ENCODE peak calls at places on chromosomes 12 and 14, in five cellular contexts. H is stomach, C is ovary, P is upper lobe of left lung, T is prostate gland. N is an unnamed sample.
A peak's percentile ranks its signal among the peaks of the same experiment; 100 is the strongest.

GRCh38 chr14:36227802-36228201 is 51.3 kb upstream of the PTCSC3 start:
- DNase-seq in H (peak; percentile 37), C (no peak), P (no peak), T (no peak), N (no peak)

GRCh38 chr12:105836235-105836634 is 302.5 kb downstream of the NUAK1 start:
- DNase-seq in H (no peak), C (no peak), P (no peak), T (no peak), N (no peak)

GRCh38 chr12:119949594-119949993 is 39.4 kb upstream of the BICDL1 start:
- DNase-seq in H (no peak), C (no peak), P (no peak), T (no peak), N (no peak)

GRCh38 chr12:57467212-57467874 is 7.8 kb downstream of the GLI1 start:
- DNase-seq in H (no peak), C (no peak), P (no peak), T (no peak), N (no peak)

GRCh38 chr14:89186850-89187376 is 230.1 kb downstream of the FOXN3 start:
- DNase-seq in H (no peak), C (peak; percentile 53), P (no peak), T (no peak), N (peak; percentile 44)

GRCh38 chr12:56932146-56932545 is 2.1 kb downstream of the SDR9C7 start:
- DNase-seq in H (no peak), C (no peak), P (no peak), T (no peak), N (no peak)

GRCh38 chr12:7951671-7952070 is 15.7 kb upstream of the SLC2A3 start:
- DNase-seq in H (no peak), C (peak; percentile 1), P (no peak), T (no peak), N (no peak)

GRCh38 chr12:92393504-92393903 is 247.9 kb upstream of the BTG1 start:
- DNase-seq in H (no peak), C (no peak), P (no peak), T (no peak), N (peak; percentile 18)

GRCh38 chr14:54857830-54858269 is 44.8 kb downstream of the GCH1 start:
- DNase-seq in H (no peak), C (no peak), P (no peak), T (no peak), N (no peak)

GRCh38 chr12:52952082-52952801 is 3.3 kb downstream of the KRT18 start:
- DNase-seq in H (peak; percentile 80), C (no peak), P (peak; percentile 65), T (peak; percentile 63), N (peak; percentile 60)

GRCh38 chr12:2877959-2878732 is 1.1 kb downstream of the RHNO1 start:
- DNase-seq in H (no peak), C (no peak), P (no peak), T (no peak), N (no peak)

GRCh38 chr14:103118019-103118662 is 5.1 kb upstream of the TNFAIP2 start:
- DNase-seq in H (no peak), C (peak; percentile 77), P (peak; percentile 90), T (no peak), N (peak; percentile 85)

GRCh38 chr12:84983289-84983688 is 52.8 kb downstream of the TSPAN19 start:
- DNase-seq in H (no peak), C (no peak), P (no peak), T (no peak), N (no peak)

GRCh38 chr12:102067574-102068258 is 5.9 kb upstream of the WASHC3 start:
- DNase-seq in H (no peak), C (no peak), P (no peak), T (no peak), N (no peak)

GRCh38 chr12:94261781-94262180 is 113.4 kb downstream of the PLXNC1 start:
- DNase-seq in H (no peak), C (no peak), P (no peak), T (no peak), N (no peak)
- H3K27ac ChIP-seq in H (peak overlapping the region; percentile 83), C (peak overlapping the region; percentile 82), P (peak overlapping the region; percentile 91), T (peak overlapping the region; percentile 65), N (peak overlapping the region; percentile 94)

DNA sequence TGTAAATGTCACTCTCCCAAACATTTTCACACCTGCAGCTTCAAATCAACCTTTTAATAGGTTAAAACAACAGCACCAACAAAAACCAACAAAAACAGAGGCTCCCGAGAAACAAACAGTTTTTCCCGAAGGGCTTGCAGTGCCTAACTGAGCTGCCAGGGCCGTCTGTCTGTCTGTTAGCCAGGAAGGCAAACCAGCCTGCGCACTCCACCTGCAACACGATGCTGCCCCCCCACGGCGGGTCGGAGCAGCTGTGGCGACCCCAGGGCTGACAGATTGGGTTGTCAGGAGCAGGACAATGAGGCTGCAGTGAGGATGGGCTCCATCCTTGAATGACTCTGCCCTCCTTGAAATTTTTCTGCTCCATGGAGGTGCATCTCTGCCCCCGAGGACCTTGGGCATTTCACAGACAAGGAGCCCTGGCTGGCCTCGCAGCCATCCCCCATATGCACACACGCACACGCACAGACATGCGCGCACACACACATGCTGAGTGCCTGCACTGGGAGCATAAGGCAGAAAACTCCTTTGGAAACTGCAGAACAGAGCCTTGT is 2.6 kb downstream of the RTL1 start:
- DNase-seq in H (no peak), C (peak; percentile 53), P (no peak), T (peak; percentile 28), N (peak; percentile 54)
- TF ChIP-seq CTCF in H (no peak), C (peak; percentile 28), P (no peak), T (no peak), N (no peak)

GRCh38 chr14:73713804-73714655 is at the start of gene PNMA1:
- DNase-seq in H (peak; percentile 88), C (peak; percentile 92), P (peak; percentile 95), T (peak; percentile 84), N (peak; percentile 96)

GRCh38 chr14:73713206-73713803 is 879 bp downstream of the PNMA1 start:
- DNase-seq in H (no peak), C (no peak), P (no peak), T (no peak), N (no peak)

GRCh38 chr14:73710737-73711136 is 3.4 kb downstream of the PNMA1 start:
- DNase-seq in H (no peak), C (no peak), P (no peak), T (no peak), N (no peak)

GRCh38 chr14:73712071-73712506 is 2.1 kb downstream of the PNMA1 start:
- DNase-seq in H (no peak), C (no peak), P (no peak), T (no peak), N (no peak)

GRCh38 chr14:73712540-73713141 is 1.5 kb downstream of the PNMA1 start:
- DNase-seq in H (no peak), C (no peak), P (no peak), T (no peak), N (peak; percentile 48)
- TF ChIP-seq POLR2A in H (no peak), C (no peak), P (no peak), T (no peak), N (no peak)

GRCh38 chr12:1650954-1651353 is 21.9 kb downstream of the WNT5B start:
- DNase-seq in H (no peak), C (no peak), P (no peak), T (no peak), N (no peak)
- H3K27ac ChIP-seq in H (no peak overlapping the region), C (peak overlapping the region; percentile 79), P (no peak overlapping the region), T (no peak overlapping the region), N (peak overlapping the region; percentile 31)

GRCh38 chr12:30134229-30134628 is 350.5 kb upstream of the TMTC1 start:
- DNase-seq in H (no peak), C (no peak), P (no peak), T (no peak), N (no peak)
- TF ChIP-seq CTCF in H (no peak), C (no peak), P (no peak), T (no peak), N (no peak)

DNA sequence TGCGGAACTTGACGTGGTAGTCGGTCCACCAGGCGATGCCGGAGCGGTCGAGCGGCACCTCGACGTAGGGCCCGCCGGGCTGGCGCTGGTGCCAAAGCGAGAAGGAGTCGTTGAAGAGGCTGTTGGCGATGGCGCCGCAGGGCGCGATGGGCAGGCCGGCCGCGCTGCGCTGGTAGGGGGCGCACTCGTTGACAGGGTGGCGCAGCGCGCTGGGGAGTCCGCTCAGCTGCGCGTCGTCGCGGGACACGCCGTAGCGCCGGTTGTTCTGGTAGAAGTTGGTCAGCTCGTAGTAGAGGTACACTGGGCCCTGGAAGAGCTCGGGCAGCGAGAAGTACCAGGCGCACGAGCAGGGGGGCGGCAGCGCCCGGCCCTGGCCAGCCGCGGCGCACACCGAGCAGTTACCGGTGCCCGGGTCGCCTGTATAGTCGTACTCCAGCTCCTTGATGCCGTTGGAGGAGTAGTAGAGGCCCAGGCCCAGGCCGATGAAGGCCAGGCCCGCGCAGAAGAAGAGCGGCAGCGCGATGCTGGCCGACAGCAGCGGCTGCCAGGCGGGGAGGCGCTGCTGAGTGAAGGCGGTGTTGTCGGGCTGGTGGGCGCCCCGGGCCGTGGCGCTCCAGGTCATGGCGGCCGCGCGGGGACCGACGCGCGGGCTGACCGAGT is 482 bp downstream of the TMEM30B start:
- DNase-seq in H (peak; percentile 74), C (peak; percentile 50), P (peak; percentile 60), T (peak; percentile 66), N (peak; percentile 77)
- TF ChIP-seq POLR2A in H (no peak), C (peak; percentile 15), P (peak; percentile 70), T (no peak), N (no peak)

GRCh38 chr14:76812093-76812421 is 625 bp downstream of the ANGEL1 start:
- DNase-seq in H (no peak), C (no peak), P (no peak), T (no peak), N (peak; percentile 33)
- H3K27ac ChIP-seq in H (peak overlapping the region; percentile 88), C (peak overlapping the region; percentile 88), P (peak overlapping the region; percentile 89), T (peak overlapping the region; percentile 86), N (peak overlapping the region; percentile 83)

GRCh38 chr14:71319646-71320045 is 412.4 kb downstream of the PCNX1 start:
- DNase-seq in H (no peak), C (peak; percentile 18), P (no peak), T (no peak), N (peak; percentile 31)
- TF ChIP-seq CTCF in H (no peak), C (no peak), P (no peak), T (no peak), N (no peak)

GRCh38 chr14:59464651-59465569 is at the start of gene GPR135:
- DNase-seq in H (peak; percentile 67), C (peak; percentile 75), P (peak; percentile 67), T (peak; percentile 54), N (peak; percentile 72)

GRCh38 chr14:59465570-59466150 is 480 bp upstream of the GPR135 start:
- DNase-seq in H (no peak), C (no peak), P (no peak), T (no peak), N (no peak)

GRCh38 chr14:59460378-59460777 is 4.8 kb downstream of the GPR135 start:
- DNase-seq in H (no peak), C (no peak), P (no peak), T (no peak), N (no peak)

GRCh38 chr14:59461891-59462290 is 3.3 kb downstream of the GPR135 start:
- DNase-seq in H (no peak), C (no peak), P (no peak), T (no peak), N (no peak)

GRCh38 chr14:59463773-59464650 is 1.2 kb downstream of the GPR135 start:
- DNase-seq in H (no peak), C (no peak), P (no peak), T (no peak), N (peak; percentile 31)
- TF ChIP-seq POLR2A in H (no peak), C (no peak), P (no peak), T (no peak), N (no peak)

N was measured in testis.